ENCODE peak calls at places on chromosomes 1 and 21, in seven cellular contexts. A, C, Q, K, F, G and R are unnamed samples.
A peak's percentile ranks its signal among the peaks of the same experiment; 100 is the strongest.

GRCh38 chr1:24992124-24992760 is 62.2 kb upstream of the RUNX3 start:
- DNase-seq in Q (no peak), F (no peak), C (no peak), A (no peak), K (no peak), G (no peak), R (no peak)

GRCh38 chr1:53766194-53766748 is 27.3 kb upstream of the GLIS1 start:
- DNase-seq in F (no peak), G (no peak), K (no peak), A (no peak), Q (peak; percentile 14), C (no peak), R (no peak)

GRCh38 chr1:65541161-65541560 is 120.7 kb downstream of the LEPR start:
- DNase-seq in F (no peak), A (no peak), Q (no peak), C (no peak), G (no peak), K (no peak), R (no peak)

GRCh38 chr1:12244078-12244477 is 14.2 kb downstream of the VPS13D start:
- DNase-seq in G (no peak), C (no peak), Q (peak; percentile 27), A (no peak), K (no peak), F (peak; percentile 23), R (peak; percentile 46)

GRCh38 chr21:42148584-42148983 is 70.4 kb upstream of the ABCG1 start:
- DNase-seq in C (no peak), Q (no peak), K (no peak), F (no peak), G (no peak), A (no peak), R (no peak)

GRCh38 chr1:216247937-216248336 is 175.3 kb downstream of the USH2A start:
- DNase-seq in C (no peak), K (no peak), A (peak; percentile 16), F (no peak), Q (no peak), G (no peak), R (no peak)

GRCh38 chr21:45270306-45270821 is 17.3 kb downstream of the POFUT2 start:
- DNase-seq in Q (no peak), A (no peak), C (peak; percentile 34), G (no peak), F (peak; percentile 46), K (no peak), R (no peak)

GRCh38 chr21:45982256-45982757 is 737 bp downstream of the COL6A1 start:
- DNase-seq in K (no peak), F (no peak), G (no peak), Q (no peak), C (no peak), A (no peak), R (peak; percentile 62)

GRCh38 chr1:163528710-163529348 is 207.1 kb downstream of the NUF2 start:
- DNase-seq in G (peak; percentile 5), A (peak; percentile 15), K (no peak), C (no peak), Q (peak; percentile 24), F (peak; percentile 7), R (no peak)

GRCh38 chr1:201354901-201355295 is 22.6 kb downstream of the TNNT2 start:
- DNase-seq in G (no peak), F (no peak), Q (no peak), K (no peak), C (no peak), A (no peak), R (no peak)

GRCh38 chr1:178101654-178102053 is 7.8 kb downstream of the RASAL2 start:
- DNase-seq in C (no peak), K (no peak), G (no peak), A (peak; percentile 25), Q (peak; percentile 62), F (peak; percentile 66), R (no peak)

GRCh38 chr1:102105931-102106550 is 109.3 kb upstream of the OLFM3 start:
- DNase-seq in A (no peak), Q (no peak), F (peak; percentile 39), C (no peak), K (peak; percentile 36), G (no peak), R (no peak)

GRCh38 chr1:211237579-211237978 is 21.6 kb upstream of the RCOR3 start:
- DNase-seq in Q (no peak), G (peak; percentile 53), K (no peak), F (no peak), A (no peak), C (no peak), R (no peak)

GRCh38 chr1:204320413-204320812 is 39.3 kb downstream of the PLEKHA6 start:
- DNase-seq in Q (peak; percentile 94), F (peak; percentile 64), G (peak; percentile 88), K (no peak), A (peak; percentile 91), C (no peak), R (no peak)

GRCh38 chr1:51425955-51426354 is 93.1 kb downstream of the EPS15 start:
- DNase-seq in F (no peak), C (no peak), A (no peak), Q (no peak), K (no peak), G (no peak), R (no peak)

GRCh38 chr1:147853391-147853790 is 49.2 kb upstream of the GJA8 start:
- DNase-seq in C (no peak), G (peak; percentile 84), Q (peak; percentile 42), K (no peak), A (peak; percentile 11), F (peak; percentile 36), R (no peak)

GRCh38 chr1:193019442-193020026 is 39.6 kb downstream of the UCHL5 start:
- DNase-seq in A (peak; percentile 64), G (peak; percentile 3), K (peak; percentile 4), Q (peak; percentile 66), C (no peak), F (peak; percentile 49), R (no peak)

GRCh38 chr1:53115403-53116306 is 26.8 kb downstream of the SLC1A7 start:
- DNase-seq in C (peak; percentile 51), F (peak; percentile 94), G (peak; percentile 79), A (peak; percentile 65), Q (peak; percentile 91), K (peak; percentile 72), R (no peak)

GRCh38 chr1:203359010-203359571 is 8.2 kb upstream of the FMOD start:
- DNase-seq in A (peak; percentile 40), Q (peak; percentile 27), C (no peak), G (no peak), K (no peak), F (no peak), R (no peak)

GRCh38 chr1:8006037-8006963 is 19.8 kb downstream of the ERRFI1 start:
- DNase-seq in F (no peak), Q (peak; percentile 29), C (no peak), K (no peak), G (no peak), A (no peak), R (no peak)

GRCh38 chr1:8004803-8005573 is 21.1 kb downstream of the ERRFI1 start:
- DNase-seq in G (peak; percentile 97), F (peak; percentile 89), A (peak; percentile 98), C (no peak), K (no peak), Q (peak; percentile 97), R (no peak)

GRCh38 chr1:8003431-8004112 is 22.5 kb downstream of the ERRFI1 start:
- DNase-seq in K (no peak), F (no peak), C (no peak), G (no peak), A (no peak), Q (peak; percentile 19), R (no peak)

GRCh38 chr1:8004113-8004802 is 21.9 kb downstream of the ERRFI1 start:
- DNase-seq in K (no peak), F (no peak), C (no peak), Q (no peak), G (no peak), A (no peak), R (no peak)

GRCh38 chr1:8002329-8003320 is 23.5 kb downstream of the ERRFI1 start:
- DNase-seq in Q (no peak), C (no peak), K (no peak), A (no peak), G (no peak), F (no peak), R (no peak)
- H3K23ac ChIP-seq in Q (no peak overlapping the region), C (no peak overlapping the region), K (no peak overlapping the region), A (peak overlapping the region; percentile 39), G (no peak overlapping the region), F (no peak overlapping the region), R (no peak overlapping the region)

GRCh38 chr1:170218261-170218660 is 72.5 kb downstream of the NTMT2 start:
- DNase-seq in Q (no peak), C (no peak), K (no peak), G (no peak), F (no peak), A (peak; percentile 23), R (no peak)
- H3K23ac ChIP-seq in Q (no peak overlapping the region), C (no peak overlapping the region), K (no peak overlapping the region), G (no peak overlapping the region), F (no peak overlapping the region), A (no peak overlapping the region), R (no peak overlapping the region)

DNA sequence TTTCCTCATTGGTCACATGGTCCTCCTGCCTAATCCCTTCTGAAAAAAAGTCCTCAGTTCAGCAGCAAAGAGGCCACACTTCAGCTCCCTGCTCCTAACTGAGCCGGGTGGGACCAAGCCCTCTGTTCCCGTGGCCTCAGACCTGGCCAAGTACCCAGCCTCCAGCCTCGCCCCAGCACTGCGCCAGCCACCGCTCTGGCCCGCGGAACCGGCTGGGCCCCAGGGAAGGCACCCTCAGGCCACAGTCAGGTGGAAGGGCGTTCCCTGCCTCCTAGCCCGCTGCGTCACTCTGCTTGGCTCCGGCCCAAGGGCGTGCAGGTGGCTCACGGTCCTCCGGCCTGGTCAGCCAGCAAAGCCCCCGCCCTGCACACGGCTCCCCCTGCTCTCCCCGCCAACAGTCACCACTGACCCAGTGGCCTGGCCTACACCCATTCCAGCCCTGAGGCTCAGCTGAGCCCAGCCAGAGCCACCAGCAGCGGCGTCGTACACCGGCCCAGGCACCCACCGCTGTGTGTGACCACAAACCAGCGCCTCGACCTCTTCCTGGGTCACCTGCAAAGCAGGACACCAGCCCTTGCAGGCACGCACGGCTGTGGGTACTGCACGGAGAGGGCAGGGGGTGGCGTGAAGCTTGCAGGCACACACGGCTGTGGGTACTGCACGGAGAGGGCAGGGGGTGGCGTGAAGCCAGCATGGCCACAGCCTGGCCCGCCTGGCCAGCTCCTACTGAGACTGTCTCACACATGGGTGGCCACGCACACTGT is 19.4 kb downstream of the NADK start:
- DNase-seq in G (peak; percentile 96), K (no peak), F (no peak), A (no peak), C (no peak), Q (no peak), R (no peak)
- H3K23ac ChIP-seq in G (no peak overlapping the region), K (peak overlapping the region; percentile 92), F (no peak overlapping the region), A (no peak overlapping the region), C (no peak overlapping the region), Q (no peak overlapping the region), R (no peak overlapping the region)

DNA sequence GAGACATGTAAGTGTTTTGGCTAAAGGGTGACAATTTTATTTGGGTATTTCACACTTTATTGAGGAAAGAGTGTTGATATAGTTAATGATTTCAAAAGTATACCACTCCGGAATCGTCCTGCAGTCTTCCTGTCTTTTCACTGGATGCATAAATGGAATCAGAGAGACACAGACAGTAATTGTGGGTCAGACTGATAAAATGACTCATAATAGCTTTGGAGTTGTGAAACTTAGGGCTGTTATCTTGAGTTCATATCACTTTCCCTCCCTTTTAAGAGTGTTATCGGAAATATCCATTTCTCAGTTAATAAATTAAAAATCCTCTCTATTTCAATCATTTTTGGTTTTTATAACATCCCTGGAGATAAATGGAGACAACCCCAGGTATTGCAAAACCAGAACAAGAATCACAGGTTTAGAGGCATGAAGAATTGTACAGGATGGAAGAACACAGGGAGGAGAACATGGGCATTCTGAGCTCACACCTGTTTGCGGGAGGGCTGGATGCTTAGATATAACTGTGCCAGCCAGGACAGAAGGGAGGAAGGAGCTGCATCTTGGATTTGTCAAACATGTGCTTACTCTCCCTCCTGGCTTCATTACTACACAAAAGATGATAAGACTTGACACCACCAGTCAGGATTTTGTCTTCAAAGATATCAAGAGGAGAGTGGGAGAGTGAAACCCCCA is 185.4 kb downstream of the LMO4 start:
- DNase-seq in G (peak; percentile 21), K (no peak), A (peak; percentile 59), F (no peak), C (no peak), Q (peak; percentile 54), R (no peak)
- H3K23ac ChIP-seq in G (no peak overlapping the region), K (no peak overlapping the region), A (no peak overlapping the region), F (no peak overlapping the region), C (no peak overlapping the region), Q (no peak overlapping the region), R (no peak overlapping the region)